ENCODE peak calls at places on chromosomes 1 and 21, in five cellular contexts. R is stimulated activated naive CD4-positive, alpha-beta T cell treated with Interleukin-2 at 50 U/mL for 16 hours; O is Kasumi-1; D is heart left ventricle; Y is cardiac fibroblast. E is an unnamed sample.
A peak's percentile ranks its signal among the peaks of the same experiment; 100 is the strongest.

GRCh38 chr1:213914351-213914750 is 73.4 kb upstream of the PROX1 start:
- DNase-seq in Y (no peak), R (no peak), D (no peak), O (no peak), E (no peak)

GRCh38 chr1:37634554-37635308 is at the start of gene RSPO1:
- DNase-seq in Y (peak; percentile 20), O (no peak), R (no peak), D (no peak), E (no peak)

GRCh38 chr1:170145691-170146676 is at the start of gene NTMT2:
- DNase-seq in Y (peak; percentile 49), R (no peak), O (no peak), D (peak; percentile 66), E (no peak)

GRCh38 chr1:234139966-234140365 is 233.3 kb upstream of the COA6 start:
- DNase-seq in D (no peak), R (no peak), O (no peak), Y (peak; percentile 81), E (no peak)

GRCh38 chr21:42122398-42122797 is 51.3 kb downstream of the UMODL1 start:
- DNase-seq in O (no peak), R (no peak), Y (no peak), D (no peak), E (no peak)

GRCh38 chr21:32535616-32536015 is 49.7 kb downstream of the TCP10L start:
- DNase-seq in R (no peak), Y (no peak), O (no peak), D (no peak), E (no peak)

GRCh38 chr1:203268901-203269653 is 36.2 kb upstream of the BTG2 start:
- DNase-seq in R (no peak), O (peak; percentile 87), Y (peak; percentile 83), D (no peak), E (peak; percentile 54)

GRCh38 chr1:21939650-21940374 is 2.7 kb upstream of the HSPG2 start:
- DNase-seq in Y (peak; percentile 99), R (no peak), D (peak; percentile 87), O (peak; percentile 91), E (no peak)